ENCODE peak calls at places on chromosomes 6 and 20, in five cellular contexts. S, G, B, T and X are unnamed samples.

GRCh38 chr6:42555477-42556457 is 8.1 kb upstream of the UBR2 start:
- DNase-seq in S (no peak), G (peak), B (no peak), T (no peak), X (peak)

GRCh38 chr20:31721408-31722332 is 998 bp downstream of the BCL2L1 start:
- DNase-seq in S (peak), G (no peak), B (no peak), T (no peak), X (no peak)

GRCh38 chr6:34534656-34535055 is 21.5 kb downstream of the SPDEF start:
- DNase-seq in S (no peak), G (no peak), B (no peak), T (no peak), X (no peak)

GRCh38 chr20:64131406-64131805 is 24.0 kb upstream of the NPBWR2 start:
- DNase-seq in S (no peak), G (peak), B (no peak), T (no peak), X (no peak)

GRCh38 chr6:41200901-41201783 is at the start of gene TREML2:
- DNase-seq in S (no peak), G (no peak), B (no peak), T (peak), X (no peak)

GRCh38 chr6:88804701-88805100 is 158.7 kb downstream of the RNGTT start:
- DNase-seq in S (no peak), G (no peak), B (no peak), T (no peak), X (peak)

GRCh38 chr6:46199387-46199786 is 28.6 kb upstream of the ENPP5 start:
- DNase-seq in S (no peak), G (no peak), B (no peak), T (no peak), X (no peak)

GRCh38 chr6:98384334-98384733 is 450.0 kb upstream of the POU3F2 start:
- DNase-seq in S (no peak), G (no peak), B (no peak), T (no peak), X (no peak)

DNA sequence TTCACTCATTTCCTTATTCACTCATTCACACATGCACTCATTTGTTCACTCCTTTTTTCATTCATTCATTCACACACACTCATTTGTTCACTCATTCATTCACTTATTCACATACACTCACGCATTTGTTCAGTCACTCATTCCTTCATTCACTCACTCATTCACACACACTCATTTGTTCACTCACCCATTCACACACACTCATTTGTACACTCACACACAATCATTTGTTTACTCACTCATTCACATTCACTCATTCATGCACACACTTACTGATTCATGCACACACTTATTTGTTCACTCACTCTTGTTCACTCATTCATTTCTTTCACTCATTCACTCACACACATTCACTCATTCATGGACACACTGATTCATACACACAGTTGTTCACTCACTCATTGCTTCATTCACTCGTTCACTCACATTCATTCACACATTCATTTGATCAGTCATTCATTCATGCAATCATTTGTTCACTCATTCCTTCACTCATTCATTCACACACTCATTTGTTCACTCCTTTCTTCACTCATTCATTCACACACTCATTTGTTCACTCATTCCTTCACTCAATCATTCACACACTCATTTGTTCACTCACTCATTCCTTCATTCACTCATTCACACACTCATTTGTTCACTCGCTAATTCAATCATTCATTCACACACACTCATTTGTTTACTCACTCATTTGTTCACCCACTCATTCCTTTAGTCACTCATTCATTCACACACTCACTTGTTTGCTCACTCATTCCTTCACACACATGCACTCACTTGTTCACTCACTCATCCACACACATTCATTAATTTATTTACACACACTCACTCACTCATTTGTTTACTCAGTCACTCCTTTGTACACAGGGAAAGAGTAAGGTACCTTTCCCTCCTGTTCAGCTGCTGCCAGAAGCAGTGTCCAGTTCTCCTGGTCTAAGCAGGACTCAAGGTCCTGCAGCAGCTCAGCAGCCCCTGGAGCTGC is 50.7 kb upstream of the BHLHE23 start:
- DNase-seq in S (no peak), G (no peak), B (no peak), T (no peak), X (no peak)
- TF ChIP-seq USF2 in S (no peak), G (no peak), B (no peak), T (no peak), X (no peak)

GRCh38 chr20:46235086-46235485 is 73.2 kb downstream of the CDH22 start:
- DNase-seq in S (no peak), G (no peak), B (no peak), T (no peak), X (no peak)
- TF ChIP-seq USF2 in S (no peak), G (no peak), B (no peak), T (no peak), X (no peak)

GRCh38 chr6:7813704-7814103 is 87.8 kb downstream of the BMP6 start:
- DNase-seq in S (peak), G (peak), B (no peak), T (peak), X (no peak)

GRCh38 chr6:7812623-7813022 is 86.7 kb downstream of the BMP6 start:
- DNase-seq in S (no peak), G (no peak), B (no peak), T (no peak), X (no peak)

GRCh38 chr6:7818480-7819165 is 92.0 kb downstream of the TXNDC5 start:
- DNase-seq in S (no peak), G (no peak), B (no peak), T (no peak), X (no peak)

GRCh38 chr6:7813193-7813592 is 87.3 kb downstream of the BMP6 start:
- DNase-seq in S (no peak), G (no peak), B (no peak), T (no peak), X (no peak)

DNA sequence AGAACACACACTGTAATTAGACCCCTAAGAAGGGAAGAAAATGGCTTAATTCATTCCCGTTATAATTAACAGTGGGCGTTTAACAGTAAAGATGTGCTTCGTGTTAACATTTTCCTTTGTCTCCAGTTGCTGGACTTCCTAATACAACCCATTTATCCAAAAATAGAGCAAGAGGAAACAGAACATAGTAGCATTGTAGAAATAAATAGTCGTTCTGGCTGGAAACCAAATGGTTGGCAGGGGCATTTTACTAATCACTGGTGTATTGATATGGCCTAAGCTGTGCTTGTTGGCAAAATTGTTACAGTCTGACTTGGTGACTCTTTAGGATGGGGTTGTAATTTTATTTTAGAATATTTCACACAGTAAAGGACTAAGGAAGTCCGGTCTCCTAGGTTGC is 89.8 kb downstream of the BMP6 start:
- DNase-seq in S (no peak), G (no peak), B (no peak), T (no peak), X (no peak)
- TF ChIP-seq USF2 in S (no peak), G (no peak), B (no peak), T (no peak), X (no peak)

GRCh38 chr20:6012166-6012565 is 41.7 kb downstream of the LRRN4 start:
- DNase-seq in S (no peak), G (no peak), B (no peak), T (no peak), X (no peak)

GRCh38 chr20:6008254-6008653 is 45.6 kb downstream of the LRRN4 start:
- DNase-seq in S (no peak), G (peak), B (no peak), T (no peak), X (peak)

GRCh38 chr20:6007094-6007528 is 46.7 kb downstream of the LRRN4 start:
- DNase-seq in S (no peak), G (no peak), B (no peak), T (no peak), X (no peak)

GRCh38 chr20:6006603-6006949 is 47.3 kb downstream of the LRRN4 start:
- DNase-seq in S (no peak), G (no peak), B (no peak), T (no peak), X (no peak)

DNA sequence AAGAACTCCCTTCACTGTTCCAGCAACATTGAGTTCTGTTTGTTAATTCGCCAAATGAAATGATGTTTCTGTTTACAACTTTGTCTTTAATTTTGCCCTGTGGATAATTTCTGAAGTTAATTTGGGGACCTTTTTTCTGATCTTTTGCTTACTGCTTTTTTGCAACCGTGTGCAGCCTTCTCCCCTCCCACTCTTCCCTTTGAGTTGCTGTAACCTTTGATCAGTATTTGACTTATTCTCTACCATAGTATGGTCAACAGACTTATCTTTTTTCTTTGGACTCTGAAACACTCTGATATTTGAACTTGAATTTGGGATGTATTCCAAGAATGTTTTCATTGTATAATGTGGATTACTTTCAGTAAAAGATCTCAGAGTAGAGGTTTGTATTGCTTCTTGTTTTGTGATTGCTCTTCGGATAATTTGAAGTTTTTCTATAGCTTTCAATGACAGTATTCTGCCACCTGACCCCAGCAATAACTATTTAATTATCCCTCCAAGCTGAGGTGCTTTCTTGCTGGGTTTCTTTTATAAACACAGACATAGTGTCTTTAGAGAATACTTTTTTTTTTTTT is 46.2 kb downstream of the LRRN4 start:
- DNase-seq in S (no peak), G (no peak), B (no peak), T (no peak), X (no peak)
- TF ChIP-seq USF2 in S (no peak), G (no peak), B (no peak), T (no peak), X (no peak)